ENCODE peak calls at places on chromosomes 1 and 21, in eight cellular contexts. U is upper lobe of right lung, X is brain microvascular endothelial cell, W is cardiac muscle cell, C is vagina, P is PC-3, N is GM06990, H is fibroblast of the aortic adventitia. Z is an unnamed sample.

GRCh38 chr1:154170547-154171221 is 15.8 kb upstream of the NUP210L start:
- DNase-seq in U (no peak), X (no peak), W (no peak), C (no peak), P (no peak), N (no peak), H (no peak), Z (no peak)

GRCh38 chr1:81804320-81804719 is 3.6 kb downstream of the ADGRL2 start:
- DNase-seq in U (no peak), X (no peak), W (no peak), C (no peak), P (no peak), N (no peak), H (peak), Z (no peak)

GRCh38 chr1:234505774-234506114 is 26.8 kb upstream of the TARBP1 start:
- DNase-seq in U (no peak), X (no peak), W (peak), C (no peak), P (peak), N (no peak), H (peak), Z (no peak)

GRCh38 chr1:43864111-43865045 is 69.2 kb upstream of the ARTN start:
- DNase-seq in U (no peak), X (no peak), W (peak), C (no peak), P (no peak), N (no peak), H (no peak), Z (no peak)

GRCh38 chr1:160607051-160608032 is 28.0 kb upstream of the CD84 start:
- DNase-seq in U (no peak), X (peak), W (peak), C (no peak), P (peak), N (peak), H (peak), Z (peak)

GRCh38 chr1:151720190-151720953 is 950 bp upstream of the RIIAD1 start:
- DNase-seq in U (no peak), X (peak), W (peak), C (no peak), P (no peak), N (no peak), H (peak), Z (no peak)

GRCh38 chr1:31709060-31709459 is 5.2 kb upstream of the COL16A1 start:
- DNase-seq in U (no peak), X (no peak), W (no peak), C (no peak), P (no peak), N (no peak), H (no peak), Z (no peak)

GRCh38 chr1:246907472-246907871 is 24.3 kb downstream of the AHCTF1 start:
- DNase-seq in U (no peak), X (peak), W (peak), C (no peak), P (peak), N (no peak), H (peak), Z (peak)

GRCh38 chr1:245874942-245875580 is 632.0 kb downstream of the SMYD3 start:
- DNase-seq in U (peak), X (peak), W (peak), C (no peak), P (no peak), N (no peak), H (peak), Z (peak)

GRCh38 chr1:201937624-201938212 is 8.6 kb downstream of the LMOD1 start:
- DNase-seq in U (no peak), X (peak), W (peak), C (no peak), P (peak), N (no peak), H (peak), Z (no peak)

GRCh38 chr1:73901656-73902276 is 296.2 kb downstream of the LRRIQ3 start:
- DNase-seq in U (no peak), X (no peak), W (no peak), C (no peak), P (no peak), N (no peak), H (no peak), Z (no peak)

GRCh38 chr21:39093526-39093925 is 89.7 kb downstream of the PSMG1 start:
- DNase-seq in U (no peak), X (no peak), W (no peak), C (no peak), P (no peak), N (no peak), H (no peak), Z (no peak)

GRCh38 chr1:101284021-101284420 is 47.2 kb downstream of the S1PR1 start:
- DNase-seq in U (no peak), X (no peak), W (no peak), C (no peak), P (no peak), N (no peak), H (no peak), Z (no peak)

GRCh38 chr21:39938086-39938611 is 70.9 kb downstream of the PCP4 start:
- DNase-seq in U (no peak), X (no peak), W (no peak), C (no peak), P (no peak), N (no peak), H (no peak), Z (no peak)

GRCh38 chr1:108639899-108640560 is 20.9 kb downstream of the HENMT1 start:
- DNase-seq in U (no peak), X (no peak), W (no peak), C (no peak), P (no peak), N (no peak), H (no peak), Z (no peak)

GRCh38 chr1:53371121-53371666 is 43.3 kb upstream of the LRP8 start:
- DNase-seq in U (peak), X (no peak), W (no peak), C (peak), P (no peak), N (no peak), H (no peak), Z (no peak)

GRCh38 chr1:220462756-220463155 is 65.2 kb upstream of the MARK1 start:
- DNase-seq in U (no peak), X (no peak), W (no peak), C (no peak), P (peak), N (no peak), H (no peak), Z (no peak)

GRCh38 chr1:36863500-36863899 is 170.8 kb downstream of the GRIK3 start:
- DNase-seq in U (no peak), X (no peak), W (no peak), C (no peak), P (no peak), N (no peak), H (no peak), Z (no peak)
- TF ChIP-seq CTCF in U (no peak), X (no peak), W (no peak), C (no peak), P (no peak), N (no peak), H (no peak), Z (no peak)

DNA sequence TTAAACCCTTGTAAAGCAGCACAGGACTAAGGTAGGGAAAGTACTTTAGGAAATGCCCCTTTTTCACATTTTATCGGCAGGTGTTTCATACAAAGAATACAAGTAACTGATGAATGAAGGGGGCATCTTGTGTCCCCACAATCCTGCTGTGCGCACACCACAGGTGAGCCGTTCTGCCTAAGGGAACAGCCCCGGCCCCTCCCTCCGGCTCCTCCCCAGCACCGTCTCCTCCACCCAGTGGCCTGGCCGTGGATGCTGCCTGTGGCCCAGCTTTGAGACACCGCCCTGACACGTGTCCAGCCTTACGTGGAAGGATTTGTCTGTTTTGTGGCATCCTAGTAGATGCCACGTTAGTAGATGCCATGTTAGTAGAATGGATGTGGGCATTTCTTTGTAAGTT is 12.8 kb downstream of the FAAP20 start:
- DNase-seq in U (no peak), X (no peak), W (no peak), C (no peak), P (no peak), N (no peak), H (no peak), Z (no peak)
- H3K4me3 ChIP-seq in U (no peak), X (no peak), W (no peak), C (no peak), P (no peak), N (no peak), H (no peak), Z (no peak)

GRCh38 chr1:10101929-10102328 is 69.2 kb downstream of the UBE4B start:
- DNase-seq in U (no peak), X (no peak), W (no peak), C (no peak), P (no peak), N (no peak), H (no peak), Z (no peak)
- TF ChIP-seq CTCF in U (no peak), X (no peak), W (peak), C (no peak), P (peak), N (no peak), H (peak), Z (no peak)

GRCh38 chr1:110633646-110634030 is 27.5 kb upstream of the KCNA2 start:
- DNase-seq in U (no peak), X (no peak), W (no peak), C (no peak), P (no peak), N (no peak), H (no peak), Z (no peak)

GRCh38 chr1:110631836-110632620 is 25.9 kb upstream of the KCNA2 start:
- DNase-seq in U (no peak), X (no peak), W (no peak), C (no peak), P (no peak), N (no peak), H (no peak), Z (no peak)

GRCh38 chr1:110634086-110634454 is 27.9 kb upstream of the KCNA2 start:
- DNase-seq in U (no peak), X (no peak), W (no peak), C (no peak), P (no peak), N (no peak), H (no peak), Z (no peak)

GRCh38 chr1:110628356-110629105 is 22.4 kb upstream of the KCNA2 start:
- DNase-seq in U (no peak), X (no peak), W (no peak), C (no peak), P (no peak), N (no peak), H (no peak), Z (no peak)

DNA sequence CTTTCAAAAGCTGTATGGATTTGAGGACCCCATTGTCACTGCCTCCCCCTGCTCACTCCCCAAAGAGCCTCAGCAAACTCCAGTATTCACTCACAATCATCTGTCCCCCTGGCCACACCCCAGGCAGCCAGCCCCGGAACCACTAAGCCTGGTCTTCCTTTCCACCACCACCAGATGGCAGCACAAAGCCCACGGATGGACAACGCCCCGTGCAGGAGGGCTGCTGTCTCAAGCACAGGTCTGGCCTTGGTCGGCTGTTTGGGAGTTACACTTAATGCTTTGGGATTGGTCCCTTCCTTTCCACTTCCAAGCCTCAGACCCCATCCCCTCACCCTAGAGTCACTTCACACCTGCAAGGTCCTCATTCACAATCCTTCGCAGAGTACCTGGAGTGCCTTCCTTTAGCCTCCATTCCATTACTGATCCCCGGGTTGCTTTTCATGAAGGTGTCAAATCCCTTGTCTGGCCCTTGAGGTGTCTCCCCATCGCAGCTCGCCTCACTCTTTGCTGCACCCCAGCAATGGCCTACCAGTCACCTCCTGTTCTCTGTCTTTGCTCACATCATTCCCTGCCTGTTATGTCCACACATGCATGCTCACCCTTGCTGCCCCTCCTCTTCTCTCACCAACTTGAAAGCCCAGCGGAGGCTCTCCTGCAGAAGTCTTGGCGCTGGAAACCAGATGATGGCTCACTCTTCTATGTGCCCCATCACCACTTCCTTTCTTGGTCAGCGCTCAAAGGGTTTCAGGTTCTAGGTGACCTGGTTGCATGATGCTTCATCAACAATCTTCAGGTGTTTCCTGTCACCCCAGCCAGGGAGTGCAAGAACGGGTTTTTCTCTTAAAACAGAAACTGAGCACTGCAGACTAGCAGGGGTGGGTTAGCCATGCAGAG is 24.9 kb upstream of the KCNA2 start:
- DNase-seq in U (peak), X (peak), W (peak), C (peak), P (peak), N (peak), H (peak), Z (no peak)
- H3K4me3 ChIP-seq in U (no peak), X (no peak), W (no peak), C (no peak), P (no peak), N (peak), H (no peak), Z (no peak)

GRCh38 chr1:221726331-221726692 is 15.6 kb downstream of the DUSP10 start:
- DNase-seq in U (no peak), X (no peak), W (no peak), C (no peak), P (no peak), N (peak), H (no peak), Z (no peak)
- TF ChIP-seq CTCF in U (no peak), X (no peak), W (no peak), C (no peak), P (no peak), N (no peak), H (no peak), Z (no peak)

GRCh38 chr1:190478193-190479007 is 736 bp upstream of the BRINP3 start:
- DNase-seq in U (peak), X (no peak), W (peak), C (no peak), P (peak), N (no peak), H (peak), Z (peak)
- H3K4me3 ChIP-seq in U (peak), X (peak), W (peak), C (peak), P (peak), N (no peak), H (peak), Z (peak)

DNA sequence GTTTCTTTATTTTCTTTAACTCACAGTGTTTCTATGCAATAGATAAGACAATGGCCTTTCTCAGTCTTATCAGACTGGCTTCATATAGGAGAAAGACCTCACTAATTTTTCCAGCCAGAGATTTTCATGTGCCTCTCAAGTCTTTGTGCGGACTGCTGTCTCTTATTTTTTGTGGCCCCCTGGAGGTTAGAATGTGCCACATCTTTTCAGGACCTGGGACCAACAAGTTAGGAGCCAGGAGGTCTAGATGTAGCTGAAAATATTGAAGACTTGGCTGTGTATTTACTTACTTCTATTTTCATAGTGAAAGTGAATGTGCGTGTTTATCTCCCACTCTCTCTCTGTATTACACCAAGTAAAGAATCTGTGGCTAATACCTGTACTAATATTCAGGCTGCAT is 42.1 kb upstream of the CFHR3 start:
- DNase-seq in U (no peak), X (no peak), W (no peak), C (no peak), P (no peak), N (no peak), H (no peak), Z (no peak)
- TF ChIP-seq CTCF in U (no peak), X (peak), W (peak), C (no peak), P (peak), N (peak), H (peak), Z (peak)

DNA sequence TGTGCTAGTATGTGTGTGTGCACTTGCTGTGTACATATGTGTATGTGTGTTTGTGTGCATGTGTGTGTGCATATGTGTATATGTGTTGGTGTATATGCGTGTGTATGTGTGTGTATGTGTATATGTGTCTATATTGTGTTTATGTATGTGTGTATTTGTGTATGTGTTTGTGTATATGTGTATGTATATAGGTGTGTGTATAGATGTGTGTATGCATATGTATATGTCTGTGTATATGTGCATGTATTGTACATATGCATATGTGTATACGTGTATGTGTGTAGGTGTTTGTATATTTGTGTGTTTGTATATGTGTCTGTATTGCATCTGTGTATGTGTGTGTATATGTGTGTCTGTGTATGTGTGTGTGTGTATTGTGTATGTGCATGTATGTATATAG is 59.1 kb downstream of the EDN2 start:
- DNase-seq in U (no peak), X (no peak), W (no peak), C (no peak), P (no peak), N (no peak), H (no peak), Z (no peak)
- H3K4me3 ChIP-seq in U (no peak), X (no peak), W (no peak), C (no peak), P (no peak), N (no peak), H (no peak), Z (no peak)

GRCh38 chr1:231322880-231323530 is 14.6 kb downstream of the EXOC8 start:
- DNase-seq in U (no peak), X (no peak), W (no peak), C (no peak), P (no peak), N (no peak), H (no peak), Z (no peak)
- TF ChIP-seq CTCF in U (no peak), X (peak), W (peak), C (no peak), P (no peak), N (no peak), H (peak), Z (peak)

Z was measured in epithelial cell of proximal tubule.